ENCODE peak calls at places on chromosomes 12 and 14, in five cellular contexts. Y is fibroblast of the aortic adventitia; R is type B pancreatic cell; F is stimulated activated CD8-positive, alpha-beta memory T cell treated with anti-CD3 and anti-CD28 coated beads, Interleukin-7, amount 100 ng/mL, for 1 hour; U is stimulated activated CD4-positive, alpha-beta T cell treated with anti-CD3 and anti-CD28 coated beads, TNF-alpha, amount 100 ng/mL, for 48 hours. T is an unnamed sample.

GRCh38 chr14:97994020-97994531 is 1196.9 kb downstream of the VRK1 start:
- DNase-seq in Y (no peak), R (no peak), F (no peak), U (no peak), T (no peak)

GRCh38 chr12:1852076-1852475 is 31.7 kb downstream of the LRTM2 start:
- DNase-seq in Y (no peak), R (no peak), F (no peak), U (no peak), T (no peak)

GRCh38 chr12:2319747-2320146 is 267.0 kb downstream of the CACNA1C start:
- DNase-seq in Y (peak), R (no peak), F (no peak), U (no peak), T (no peak)

GRCh38 chr12:65832217-65832616 is 7.9 kb downstream of the HMGA2 start:
- DNase-seq in Y (peak), R (no peak), F (no peak), U (no peak), T (no peak)

GRCh38 chr12:124603143-124603542 is 35.7 kb upstream of the NCOR2 start:
- DNase-seq in Y (no peak), R (no peak), F (no peak), U (no peak), T (no peak)

GRCh38 chr12:126792411-126792810 is 1474.6 kb upstream of the TMEM132C start:
- DNase-seq in Y (no peak), R (no peak), F (no peak), U (no peak), T (no peak)

GRCh38 chr14:21796912-21797311 is 123.3 kb upstream of the OR4E1 start:
- DNase-seq in Y (no peak), R (no peak), F (no peak), U (no peak), T (no peak)

GRCh38 chr12:11695321-11695720 is 45.8 kb downstream of the ETV6 start:
- DNase-seq in Y (peak), R (no peak), F (no peak), U (no peak), T (no peak)

GRCh38 chr14:60061371-60061770 is 30.4 kb upstream of the PCNX4 start:
- DNase-seq in Y (peak), R (no peak), F (no peak), U (no peak), T (no peak)

GRCh38 chr14:77106666-77107065 is 8.6 kb downstream of the CIPC start:
- DNase-seq in Y (no peak), R (no peak), F (no peak), U (no peak), T (no peak)

GRCh38 chr12:124852329-124852831 is 11.3 kb downstream of the SCARB1 start:
- DNase-seq in Y (peak), R (no peak), F (no peak), U (no peak), T (peak)

GRCh38 chr12:85448031-85448430 is 168.0 kb downstream of the ALX1 start:
- DNase-seq in Y (no peak), R (no peak), F (no peak), U (no peak), T (no peak)

GRCh38 chr12:115267891-115268290 is 583.9 kb upstream of the TBX3 start:
- DNase-seq in Y (peak), R (no peak), F (no peak), U (no peak), T (no peak)

GRCh38 chr12:52216807-52217206 is 16.2 kb upstream of the KRT7 start:
- DNase-seq in Y (no peak), R (no peak), F (no peak), U (no peak), T (peak)

GRCh38 chr12:101859664-101860607 is 17.4 kb upstream of the DRAM1 start:
- DNase-seq in Y (peak), R (no peak), F (no peak), U (no peak), T (no peak)

GRCh38 chr12:121404734-121405133 is 4.8 kb downstream of the RNF34 start:
- DNase-seq in Y (peak), R (no peak), F (no peak), U (no peak), T (no peak)

T was measured in lower leg skin.